ENCODE peak calls at places on chromosomes 11 and 22, in nine cellular contexts. X, Q, P, Y, W, U, I, E and A are unnamed samples.
A peak's percentile ranks its signal among the peaks of the same experiment; 100 is the strongest.

GRCh38 chr11:69617220-69617619 is 23.7 kb upstream of the CCND1 start:
- DNase-seq in P (no peak), W (no peak), I (no peak), X (no peak), Y (no peak), Q (no peak), E (no peak), U (no peak), A (no peak)

GRCh38 chr11:113695207-113695606 is 10.9 kb downstream of the TMPRSS5 start:
- DNase-seq in P (no peak), E (no peak), I (no peak), X (no peak), Y (no peak), W (no peak), Q (no peak), U (no peak), A (no peak)

GRCh38 chr11:12397953-12398352 is 20.6 kb downstream of the PARVA start:
- DNase-seq in E (no peak), I (peak; percentile 65), P (peak; percentile 62), Q (no peak), X (peak; percentile 99), Y (peak; percentile 97), U (peak; percentile 96), W (peak; percentile 98), A (peak; percentile 95)

GRCh38 chr11:71266114-71266833 is 13.9 kb upstream of the SHANK2 start:
- DNase-seq in Q (peak; percentile 11), X (no peak), E (no peak), Y (no peak), I (no peak), W (no peak), U (no peak), P (no peak), A (no peak)

GRCh38 chr22:24244144-24244787 is 616 bp downstream of the GGT5 start:
- DNase-seq in Q (no peak), U (peak; percentile 83), E (no peak), P (no peak), Y (peak; percentile 53), X (peak; percentile 42), I (peak; percentile 50), W (peak; percentile 88), A (peak; percentile 70)

GRCh38 chr11:68806931-68807844 is 34.5 kb downstream of the CPT1A start:
- DNase-seq in P (no peak), W (peak; percentile 76), X (peak; percentile 69), U (peak; percentile 84), Q (no peak), E (no peak), Y (peak; percentile 78), I (no peak), A (peak; percentile 67)

GRCh38 chr11:83759148-83759547 is 473.0 kb upstream of the CCDC90B start:
- DNase-seq in W (no peak), E (no peak), Q (no peak), U (no peak), Y (no peak), X (no peak), P (no peak), I (no peak), A (no peak)

GRCh38 chr11:67076202-67076601 is 19.6 kb downstream of the RHOD start:
- DNase-seq in X (no peak), I (no peak), Y (no peak), E (no peak), Q (no peak), U (no peak), W (no peak), P (no peak), A (no peak)

GRCh38 chr11:67269401-67270255 is 3.4 kb downstream of the GRK2 start:
- DNase-seq in W (no peak), U (no peak), Q (no peak), E (no peak), I (no peak), Y (no peak), X (no peak), P (no peak), A (no peak)

GRCh38 chr11:28459912-28460311 is 351.7 kb downstream of the METTL15 start:
- DNase-seq in I (no peak), U (no peak), P (no peak), W (no peak), Y (no peak), Q (no peak), E (no peak), X (no peak), A (no peak)

GRCh38 chr22:35987487-35987886 is 41.1 kb downstream of the RBFOX2 start:
- DNase-seq in P (no peak), W (peak; percentile 38), Y (peak; percentile 74), E (no peak), U (peak; percentile 36), X (peak; percentile 66), I (no peak), Q (no peak), A (no peak)

GRCh38 chr22:40534379-40535188 is 101.9 kb downstream of the MRTFA start:
- DNase-seq in E (peak; percentile 34), Y (peak; percentile 57), X (peak; percentile 57), W (peak; percentile 53), U (peak; percentile 57), P (no peak), I (no peak), Q (no peak), A (peak; percentile 60)

GRCh38 chr11:132158696-132159095 is 788.3 kb downstream of the NTM start:
- DNase-seq in I (no peak), U (no peak), Q (no peak), Y (no peak), E (no peak), P (no peak), W (no peak), X (no peak), A (no peak)

GRCh38 chr11:8871283-8871775 is 39.7 kb upstream of the AKIP1 start:
- DNase-seq in I (peak; percentile 76), Y (peak; percentile 98), Q (no peak), X (peak; percentile 94), W (peak; percentile 95), U (peak; percentile 96), E (no peak), P (peak; percentile 85), A (peak; percentile 96)

GRCh38 chr11:91366816-91367215 is 857.8 kb upstream of the FAT3 start:
- DNase-seq in W (no peak), U (no peak), Y (no peak), P (no peak), E (no peak), Q (no peak), X (no peak), I (no peak), A (no peak)

GRCh38 chr11:13777341-13777985 is 109.0 kb downstream of the FAR1 start:
- DNase-seq in I (no peak), W (no peak), Q (no peak), U (no peak), X (no peak), Y (no peak), E (no peak), P (no peak), A (no peak)
- TF ChIP-seq CTCF in I (no peak), W (no peak), Q (no peak), U (no peak), X (no peak), Y (no peak), E (no peak), P (no peak), A (no peak)

DNA sequence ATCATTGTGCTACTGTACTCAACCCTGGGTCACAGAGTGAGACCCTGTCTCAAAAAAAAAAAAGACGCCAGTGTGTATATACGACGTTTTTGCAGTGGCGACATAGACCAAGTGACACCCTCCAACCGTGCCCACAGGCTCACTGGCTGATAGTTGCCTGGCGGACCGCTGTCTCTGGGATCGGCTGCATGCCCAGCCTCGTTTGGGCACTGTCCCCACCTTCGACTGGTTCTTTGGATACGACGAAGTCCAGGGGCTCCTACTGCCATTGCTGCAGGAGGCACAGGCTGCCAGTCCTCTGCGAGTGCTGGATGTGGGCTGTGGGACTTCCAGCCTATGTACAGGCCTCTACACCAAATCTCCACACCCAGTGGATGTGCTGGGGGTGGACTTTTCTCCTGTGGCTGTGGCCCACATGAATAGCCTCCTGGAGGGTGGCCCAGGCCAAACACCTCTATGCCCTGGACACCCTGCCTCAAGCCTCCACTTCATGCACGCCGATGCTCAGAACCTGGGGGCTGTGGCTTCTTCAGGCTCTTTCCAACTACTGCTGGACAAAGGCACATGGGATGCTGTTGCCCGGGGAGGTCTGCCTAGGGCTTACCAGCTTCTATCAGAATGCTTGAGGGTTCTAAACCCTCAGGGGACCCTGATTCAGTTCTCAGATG is 1.3 kb downstream of the CSKMT start:
- DNase-seq in U (no peak), W (no peak), X (no peak), E (no peak), I (no peak), Y (no peak), Q (no peak), P (no peak), A (no peak)
- H3K4me3 ChIP-seq in U (peak overlapping the region; percentile 67), W (peak overlapping the region; percentile 75), X (peak overlapping the region; percentile 93), E (peak overlapping the region; percentile 78), I (peak overlapping the region; percentile 93), Y (peak overlapping the region; percentile 92), Q (peak overlapping the region; percentile 97), P (peak overlapping the region; percentile 95), A (peak overlapping the region; percentile 97)

DNA sequence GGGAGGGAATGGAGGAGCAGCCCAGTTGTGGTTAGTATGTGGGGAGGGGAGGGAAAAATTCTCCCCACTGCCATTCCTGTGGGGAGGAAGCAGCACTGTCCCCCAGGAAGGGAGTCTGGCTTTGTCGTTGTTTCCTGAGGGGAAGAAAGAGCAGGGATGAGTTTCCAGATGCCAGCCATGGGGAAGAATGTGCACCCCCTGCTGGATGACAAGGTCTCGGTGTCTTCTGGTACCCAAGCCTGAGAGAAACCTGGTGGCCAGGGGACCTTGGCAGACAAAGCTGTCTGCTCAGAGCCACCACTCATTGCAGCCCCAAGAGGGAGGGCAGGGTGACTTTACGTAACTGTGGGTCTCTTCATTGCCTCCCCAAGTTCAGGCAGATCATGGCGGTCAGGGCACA is 81.3 kb upstream of the CD82 start:
- DNase-seq in W (peak; percentile 30), E (no peak), Y (peak; percentile 13), I (no peak), U (peak; percentile 35), X (peak; percentile 31), P (peak; percentile 11), Q (no peak), A (peak; percentile 7)
- TF ChIP-seq CTCF in W (peak; percentile 40), E (peak; percentile 34), Y (peak; percentile 43), I (peak; percentile 57), U (peak; percentile 37), X (peak; percentile 56), P (no peak), Q (no peak), A (no peak)

GRCh38 chr11:65433657-65434056 is 11.1 kb downstream of the NEAT1 start:
- DNase-seq in Q (no peak), E (no peak), X (no peak), P (no peak), W (peak; percentile 35), Y (peak; percentile 39), I (no peak), U (no peak), A (peak; percentile 43)

GRCh38 chr11:65432686-65433582 is 10.3 kb downstream of the NEAT1 start:
- DNase-seq in P (no peak), E (no peak), Q (no peak), U (peak; percentile 64), Y (peak; percentile 66), X (peak; percentile 66), I (no peak), W (peak; percentile 72), A (peak; percentile 72)

GRCh38 chr11:65431452-65432132 is 9.0 kb downstream of the NEAT1 start:
- DNase-seq in U (peak; percentile 57), W (peak; percentile 68), P (no peak), I (no peak), X (peak; percentile 44), Q (peak; percentile 61), Y (peak; percentile 67), E (peak; percentile 49), A (peak; percentile 76)

GRCh38 chr11:65430406-65431217 is 8.0 kb downstream of the NEAT1 start:
- DNase-seq in W (peak; percentile 81), X (peak; percentile 75), U (peak; percentile 73), I (no peak), Y (peak; percentile 81), Q (no peak), P (no peak), E (no peak), A (peak; percentile 84)

GRCh38 chr11:65432133-65432650 is 9.6 kb downstream of the NEAT1 start:
- DNase-seq in U (peak; percentile 30), Q (no peak), Y (peak; percentile 53), X (peak; percentile 13), E (no peak), P (no peak), W (peak; percentile 52), I (no peak), A (peak; percentile 61)
- H3K4me3 ChIP-seq in U (no peak overlapping the region), Q (no peak overlapping the region), Y (peak overlapping the region; percentile 91), X (peak overlapping the region; percentile 99), E (no peak overlapping the region), P (no peak overlapping the region), W (peak overlapping the region; percentile 96), I (peak overlapping the region; percentile 80), A (peak overlapping the region; percentile 81)